ENCODE peak calls at places on chromosomes 3 and 15, in ten cellular contexts. One of them, this sample, is unnamed.

GRCh38 chr3:58502832-58503231 is 10.9 kb downstream of the KCTD6 start:
- DNase-seq in tibial artery: no peak
- DNase-seq in Peyer's patch: no peak
- DNase-seq in HCT116: no peak
- DNase-seq in fibroblast of the aortic adventitia: no peak
- DNase-seq in B cell: no peak
- DNase-seq in GM12878: no peak
- DNase-seq in HFF-Myc: no peak
- DNase-seq in Calu3: no peak
- DNase-seq in AG09319: no peak
- DNase-seq in this sample: no peak

GRCh38 chr3:55765906-55766701 is 279.0 kb upstream of the WNT5A start:
- DNase-seq in Calu3: no peak
- DNase-seq in fibroblast of the aortic adventitia: no peak
- DNase-seq in HFF-Myc: no peak
- DNase-seq in AG09319: no peak
- DNase-seq in GM12878: no peak
- DNase-seq in B cell: no peak
- DNase-seq in HCT116: no peak
- DNase-seq in Peyer's patch: no peak
- DNase-seq in tibial artery: no peak
- DNase-seq in this sample: no peak

GRCh38 chr15:84684092-84684491 is 26.1 kb upstream of the NMB start:
- DNase-seq in AG09319: no peak
- DNase-seq in HCT116: no peak
- DNase-seq in fibroblast of the aortic adventitia: peak; percentile 53
- DNase-seq in B cell: no peak
- DNase-seq in GM12878: no peak
- DNase-seq in tibial artery: no peak
- DNase-seq in Calu3: no peak
- DNase-seq in HFF-Myc: no peak
- DNase-seq in Peyer's patch: no peak
- DNase-seq in this sample: no peak

GRCh38 chr3:177468816-177469590 is 271.7 kb upstream of the TBL1XR1 start:
- DNase-seq in fibroblast of the aortic adventitia: peak; percentile 89
- DNase-seq in HFF-Myc: no peak
- DNase-seq in tibial artery: no peak
- DNase-seq in Peyer's patch: no peak
- DNase-seq in AG09319: no peak
- DNase-seq in HCT116: no peak
- DNase-seq in Calu3: no peak
- DNase-seq in GM12878: no peak
- DNase-seq in B cell: no peak
- DNase-seq in this sample: no peak

GRCh38 chr3:52801839-52802238 is 7.2 kb downstream of the ITIH3 start:
- DNase-seq in HFF-Myc: no peak
- DNase-seq in AG09319: no peak
- DNase-seq in B cell: no peak
- DNase-seq in fibroblast of the aortic adventitia: peak; percentile 10
- DNase-seq in tibial artery: no peak
- DNase-seq in Peyer's patch: no peak
- DNase-seq in GM12878: no peak
- DNase-seq in Calu3: no peak
- DNase-seq in HCT116: no peak
- DNase-seq in this sample: no peak

GRCh38 chr3:126008219-126008618 is 39.2 kb downstream of the ROPN1B start:
- DNase-seq in Peyer's patch: no peak
- DNase-seq in AG09319: no peak
- DNase-seq in B cell: no peak
- DNase-seq in Calu3: no peak
- DNase-seq in tibial artery: no peak
- DNase-seq in GM12878: no peak
- DNase-seq in fibroblast of the aortic adventitia: no peak
- DNase-seq in HFF-Myc: no peak
- DNase-seq in HCT116: no peak
- DNase-seq in this sample: no peak

GRCh38 chr3:44992555-44993470 is 16.8 kb downstream of the EXOSC7 start:
- DNase-seq in HFF-Myc: no peak
- DNase-seq in fibroblast of the aortic adventitia: peak; percentile 19
- DNase-seq in B cell: no peak
- DNase-seq in HCT116: no peak
- DNase-seq in GM12878: no peak
- DNase-seq in AG09319: no peak
- DNase-seq in Calu3: peak; percentile 13
- DNase-seq in tibial artery: no peak
- DNase-seq in Peyer's patch: peak; percentile 55
- DNase-seq in this sample: no peak

GRCh38 chr3:34889641-34890040 is 749.7 kb upstream of the ARPP21 start:
- DNase-seq in Peyer's patch: no peak
- DNase-seq in Calu3: no peak
- DNase-seq in fibroblast of the aortic adventitia: no peak
- DNase-seq in GM12878: no peak
- DNase-seq in B cell: no peak
- DNase-seq in HFF-Myc: no peak
- DNase-seq in HCT116: no peak
- DNase-seq in AG09319: no peak
- DNase-seq in tibial artery: no peak
- DNase-seq in this sample: no peak

GRCh38 chr3:143672396-143673165 is 175.7 kb downstream of the SLC9A9 start:
- DNase-seq in HCT116: no peak
- DNase-seq in HFF-Myc: no peak
- DNase-seq in Calu3: no peak
- DNase-seq in tibial artery: no peak
- DNase-seq in B cell: no peak
- DNase-seq in AG09319: no peak
- DNase-seq in fibroblast of the aortic adventitia: no peak
- DNase-seq in GM12878: no peak
- DNase-seq in Peyer's patch: no peak
- DNase-seq in this sample: no peak

GRCh38 chr15:64461577-64462162 is 1.3 kb downstream of the ZNF609 start:
- DNase-seq in AG09319: no peak
- DNase-seq in Calu3: peak; percentile 17
- DNase-seq in fibroblast of the aortic adventitia: peak; percentile 31
- DNase-seq in B cell: no peak
- DNase-seq in Peyer's patch: peak; percentile 51
- DNase-seq in HFF-Myc: no peak
- DNase-seq in HCT116: no peak
- DNase-seq in GM12878: no peak
- DNase-seq in tibial artery: no peak
- DNase-seq in this sample: no peak

GRCh38 chr3:127170794-127171193 is 22.1 kb upstream of the PRR23E start:
- DNase-seq in AG09319: peak; percentile 12
- DNase-seq in Calu3: peak; percentile 43
- DNase-seq in Peyer's patch: no peak
- DNase-seq in B cell: no peak
- DNase-seq in tibial artery: peak; percentile 50
- DNase-seq in fibroblast of the aortic adventitia: peak; percentile 40
- DNase-seq in GM12878: no peak
- DNase-seq in HFF-Myc: peak; percentile 61
- DNase-seq in HCT116: no peak
- DNase-seq in this sample: no peak
- TF ChIP-seq CTCF in AG09319: no peak
- TF ChIP-seq CTCF in Calu3: no peak
- TF ChIP-seq CTCF in Peyer's patch: no peak
- TF ChIP-seq CTCF in B cell: no peak
- TF ChIP-seq CTCF in tibial artery: no peak
- TF ChIP-seq CTCF in fibroblast of the aortic adventitia: no peak
- TF ChIP-seq CTCF in GM12878: no peak
- TF ChIP-seq CTCF in HFF-Myc: no peak
- TF ChIP-seq CTCF in HCT116: no peak
- TF ChIP-seq CTCF in this sample: no peak

GRCh38 chr3:164192974-164193373 is 885.3 kb downstream of the SI start:
- DNase-seq in Calu3: no peak
- DNase-seq in fibroblast of the aortic adventitia: no peak
- DNase-seq in GM12878: no peak
- DNase-seq in tibial artery: no peak
- DNase-seq in B cell: no peak
- DNase-seq in Peyer's patch: no peak
- DNase-seq in HFF-Myc: no peak
- DNase-seq in AG09319: no peak
- DNase-seq in HCT116: no peak
- DNase-seq in this sample: no peak

GRCh38 chr3:164196477-164196876 is 881.8 kb downstream of the SI start:
- DNase-seq in Peyer's patch: no peak
- DNase-seq in tibial artery: no peak
- DNase-seq in B cell: no peak
- DNase-seq in HFF-Myc: no peak
- DNase-seq in HCT116: no peak
- DNase-seq in fibroblast of the aortic adventitia: no peak
- DNase-seq in AG09319: no peak
- DNase-seq in Calu3: no peak
- DNase-seq in GM12878: no peak
- DNase-seq in this sample: no peak

GRCh38 chr3:164190566-164190965 is 887.7 kb downstream of the SI start:
- DNase-seq in AG09319: no peak
- DNase-seq in GM12878: no peak
- DNase-seq in Calu3: no peak
- DNase-seq in Peyer's patch: no peak
- DNase-seq in HCT116: no peak
- DNase-seq in fibroblast of the aortic adventitia: no peak
- DNase-seq in HFF-Myc: no peak
- DNase-seq in B cell: no peak
- DNase-seq in tibial artery: no peak
- DNase-seq in this sample: no peak

GRCh38 chr3:164199982-164200823 is 878.1 kb downstream of the SI start:
- DNase-seq in HFF-Myc: no peak
- DNase-seq in AG09319: no peak
- DNase-seq in HCT116: no peak
- DNase-seq in GM12878: no peak
- DNase-seq in tibial artery: no peak
- DNase-seq in fibroblast of the aortic adventitia: peak; percentile 0
- DNase-seq in Peyer's patch: no peak
- DNase-seq in Calu3: no peak
- DNase-seq in B cell: no peak
- DNase-seq in this sample: no peak

GRCh38 chr3:164194842-164195241 is 883.5 kb downstream of the SI start:
- DNase-seq in GM12878: no peak
- DNase-seq in Peyer's patch: no peak
- DNase-seq in tibial artery: no peak
- DNase-seq in HFF-Myc: no peak
- DNase-seq in B cell: no peak
- DNase-seq in Calu3: no peak
- DNase-seq in fibroblast of the aortic adventitia: no peak
- DNase-seq in HCT116: no peak
- DNase-seq in AG09319: no peak
- DNase-seq in this sample: no peak
- TF ChIP-seq CTCF in GM12878: peak; percentile 5
- TF ChIP-seq CTCF in Peyer's patch: no peak
- TF ChIP-seq CTCF in tibial artery: no peak
- TF ChIP-seq CTCF in HFF-Myc: no peak
- TF ChIP-seq CTCF in B cell: no peak
- TF ChIP-seq CTCF in Calu3: no peak
- TF ChIP-seq CTCF in fibroblast of the aortic adventitia: no peak
- TF ChIP-seq CTCF in HCT116: peak; percentile 14
- TF ChIP-seq CTCF in AG09319: no peak
- TF ChIP-seq CTCF in this sample: no peak

DNA sequence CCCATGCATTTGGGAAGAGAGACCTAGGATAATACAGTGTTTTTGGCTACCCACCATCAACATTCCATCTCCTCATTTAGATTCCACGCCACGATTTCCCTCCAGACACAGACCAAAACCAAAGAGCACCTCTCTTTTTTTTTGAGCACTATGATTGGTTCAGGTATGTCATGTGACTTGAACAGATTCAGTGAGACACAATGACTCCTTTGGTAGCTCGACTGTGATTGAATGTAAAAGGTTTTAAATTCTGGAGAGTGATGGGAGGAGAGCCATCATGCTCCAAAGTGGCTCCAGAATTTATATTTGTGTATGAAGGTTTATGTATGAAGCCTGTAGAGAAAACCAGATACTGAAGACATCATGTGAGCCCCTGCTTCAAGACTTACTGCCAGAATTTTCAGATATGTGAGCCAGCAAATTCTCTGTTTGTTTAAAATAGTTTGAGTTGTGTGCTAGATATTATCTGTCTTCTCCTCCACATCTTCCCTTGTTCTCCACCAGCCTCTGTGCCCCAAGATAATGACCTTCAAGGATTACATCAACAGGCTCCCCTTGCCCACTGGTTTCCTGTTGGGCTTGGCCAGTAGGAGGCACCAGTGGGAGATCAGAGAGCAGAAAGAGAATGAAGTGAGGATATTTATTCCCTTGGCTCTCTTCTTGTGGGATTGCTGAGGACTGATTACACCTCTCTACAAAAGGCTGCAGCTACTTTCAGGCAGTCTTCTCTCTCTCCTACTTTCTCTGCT is 12.5 kb downstream of the MYD88 start:
- DNase-seq in fibroblast of the aortic adventitia: peak; percentile 22
- DNase-seq in Calu3: no peak
- DNase-seq in AG09319: no peak
- DNase-seq in Peyer's patch: no peak
- DNase-seq in B cell: no peak
- DNase-seq in HFF-Myc: no peak
- DNase-seq in HCT116: no peak
- DNase-seq in GM12878: no peak
- DNase-seq in tibial artery: no peak
- DNase-seq in this sample: no peak
- TF ChIP-seq CTCF in fibroblast of the aortic adventitia: peak; percentile 14
- TF ChIP-seq CTCF in Calu3: no peak
- TF ChIP-seq CTCF in AG09319: peak; percentile 1
- TF ChIP-seq CTCF in Peyer's patch: no peak
- TF ChIP-seq CTCF in B cell: no peak
- TF ChIP-seq CTCF in HFF-Myc: peak; percentile 18
- TF ChIP-seq CTCF in HCT116: peak; percentile 26
- TF ChIP-seq CTCF in GM12878: peak; percentile 19
- TF ChIP-seq CTCF in tibial artery: no peak
- TF ChIP-seq CTCF in this sample: peak; percentile 17

DNA sequence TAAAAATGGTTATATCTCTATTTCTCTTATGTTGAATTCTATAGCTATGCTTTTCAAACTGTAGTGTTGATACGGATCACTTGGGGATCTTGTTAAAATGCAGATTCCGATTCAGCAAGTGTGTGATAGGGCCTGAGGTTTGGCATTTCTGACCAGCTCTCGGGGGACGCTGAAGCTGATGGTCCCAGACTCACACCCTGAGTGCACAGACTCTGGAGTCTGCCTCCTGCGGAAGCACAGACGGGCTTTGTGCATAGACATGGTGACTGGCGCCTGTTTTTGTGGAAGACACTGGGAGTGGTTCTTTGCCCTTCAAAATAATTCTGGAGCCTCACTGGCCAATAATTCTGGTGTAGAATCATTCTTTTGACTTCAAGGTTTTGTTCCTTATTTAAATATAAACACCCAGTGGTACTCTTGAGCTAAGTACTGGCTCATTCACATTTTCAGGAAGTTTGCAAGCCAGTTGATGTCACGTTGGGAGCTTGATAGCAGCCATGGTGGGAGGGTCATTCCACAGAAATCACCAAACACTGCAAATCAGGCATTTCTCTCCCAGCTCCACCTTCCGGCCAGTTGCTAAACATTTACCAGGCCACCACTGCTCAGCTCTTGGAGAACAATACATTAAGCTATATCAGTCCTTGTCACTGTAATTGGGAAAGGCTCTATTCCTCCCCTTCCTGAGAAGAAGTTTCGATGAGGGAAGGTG is 19.2 kb downstream of the CLDN11 start:
- DNase-seq in tibial artery: no peak
- DNase-seq in GM12878: no peak
- DNase-seq in HCT116: no peak
- DNase-seq in B cell: no peak
- DNase-seq in Calu3: peak; percentile 56
- DNase-seq in AG09319: no peak
- DNase-seq in fibroblast of the aortic adventitia: peak; percentile 49
- DNase-seq in HFF-Myc: no peak
- DNase-seq in Peyer's patch: no peak
- DNase-seq in this sample: no peak
- TF ChIP-seq CTCF in tibial artery: no peak
- TF ChIP-seq CTCF in GM12878: no peak
- TF ChIP-seq CTCF in HCT116: no peak
- TF ChIP-seq CTCF in B cell: no peak
- TF ChIP-seq CTCF in Calu3: peak; percentile 32
- TF ChIP-seq CTCF in AG09319: no peak
- TF ChIP-seq CTCF in fibroblast of the aortic adventitia: peak; percentile 14
- TF ChIP-seq CTCF in HFF-Myc: no peak
- TF ChIP-seq CTCF in Peyer's patch: no peak
- TF ChIP-seq CTCF in this sample: no peak

This sample was measured in AG04450.